ENCODE peak calls at places on chromosomes 11 and 22, in ten cellular contexts. One of them, this sample, is unnamed.

GRCh38 chr11:86070435-86071056 is 1.7 kb upstream of the PICALM start:
- DNase-seq in HFFc6: no peak
- DNase-seq in stimulated activated naive B cell treated with anti-CD40 and anti-IgM and Interleukin-4, amounts not matched to agents 10 μg/mL and 1 μg/mL and 100 μg/mL, for 72 hours: no peak
- DNase-seq in substantia nigra: no peak
- DNase-seq in HT1080: no peak
- DNase-seq in stimulated activated CD4-positive, alpha-beta T cell treated with anti-CD3 and anti-CD28 coated beads, Interleukin-4, amount 100 ng/mL, for 1 hour: no peak
- DNase-seq in hippocampal formation: no peak
- DNase-seq in NCI-H510A treated with DMSO at 0.1 percent for 48 hours: no peak
- DNase-seq in mucosa of gallbladder: no peak
- DNase-seq in stimulated activated CD8-positive, alpha-beta memory T cell treated with anti-CD3 and anti-CD28 coated beads, Interleukin-15, amount 100 ng/mL, for 4 hours: no peak
- DNase-seq in this sample: no peak

GRCh38 chr22:19806213-19807160 is 45.9 kb downstream of the TBX1 start:
- DNase-seq in stimulated activated CD4-positive, alpha-beta T cell treated with anti-CD3 and anti-CD28 coated beads, Interleukin-4, amount 100 ng/mL, for 1 hour: no peak
- DNase-seq in substantia nigra: no peak
- DNase-seq in stimulated activated naive B cell treated with anti-CD40 and anti-IgM and Interleukin-4, amounts not matched to agents 10 μg/mL and 1 μg/mL and 100 μg/mL, for 72 hours: no peak
- DNase-seq in NCI-H510A treated with DMSO at 0.1 percent for 48 hours: no peak
- DNase-seq in stimulated activated CD8-positive, alpha-beta memory T cell treated with anti-CD3 and anti-CD28 coated beads, Interleukin-15, amount 100 ng/mL, for 4 hours: no peak
- DNase-seq in HFFc6: no peak
- DNase-seq in mucosa of gallbladder: peak
- DNase-seq in HT1080: peak
- DNase-seq in hippocampal formation: no peak
- DNase-seq in this sample: no peak

GRCh38 chr11:13434247-13435205 is 28.5 kb downstream of the BTBD10 start:
- DNase-seq in NCI-H510A treated with DMSO at 0.1 percent for 48 hours: no peak
- DNase-seq in stimulated activated CD8-positive, alpha-beta memory T cell treated with anti-CD3 and anti-CD28 coated beads, Interleukin-15, amount 100 ng/mL, for 4 hours: no peak
- DNase-seq in hippocampal formation: no peak
- DNase-seq in stimulated activated CD4-positive, alpha-beta T cell treated with anti-CD3 and anti-CD28 coated beads, Interleukin-4, amount 100 ng/mL, for 1 hour: no peak
- DNase-seq in HFFc6: no peak
- DNase-seq in HT1080: no peak
- DNase-seq in mucosa of gallbladder: no peak
- DNase-seq in substantia nigra: no peak
- DNase-seq in stimulated activated naive B cell treated with anti-CD40 and anti-IgM and Interleukin-4, amounts not matched to agents 10 μg/mL and 1 μg/mL and 100 μg/mL, for 72 hours: no peak
- DNase-seq in this sample: no peak

GRCh38 chr11:57646756-57647303 is 2.9 kb downstream of the YPEL4 start:
- DNase-seq in HT1080: no peak
- DNase-seq in substantia nigra: no peak
- DNase-seq in mucosa of gallbladder: no peak
- DNase-seq in NCI-H510A treated with DMSO at 0.1 percent for 48 hours: no peak
- DNase-seq in stimulated activated CD4-positive, alpha-beta T cell treated with anti-CD3 and anti-CD28 coated beads, Interleukin-4, amount 100 ng/mL, for 1 hour: no peak
- DNase-seq in stimulated activated CD8-positive, alpha-beta memory T cell treated with anti-CD3 and anti-CD28 coated beads, Interleukin-15, amount 100 ng/mL, for 4 hours: no peak
- DNase-seq in hippocampal formation: no peak
- DNase-seq in stimulated activated naive B cell treated with anti-CD40 and anti-IgM and Interleukin-4, amounts not matched to agents 10 μg/mL and 1 μg/mL and 100 μg/mL, for 72 hours: no peak
- DNase-seq in HFFc6: no peak
- DNase-seq in this sample: no peak

GRCh38 chr11:64611961-64612646 is 21.1 kb downstream of the SLC22A12 start:
- DNase-seq in stimulated activated naive B cell treated with anti-CD40 and anti-IgM and Interleukin-4, amounts not matched to agents 10 μg/mL and 1 μg/mL and 100 μg/mL, for 72 hours: no peak
- DNase-seq in NCI-H510A treated with DMSO at 0.1 percent for 48 hours: no peak
- DNase-seq in HT1080: no peak
- DNase-seq in hippocampal formation: no peak
- DNase-seq in HFFc6: peak
- DNase-seq in stimulated activated CD8-positive, alpha-beta memory T cell treated with anti-CD3 and anti-CD28 coated beads, Interleukin-15, amount 100 ng/mL, for 4 hours: no peak
- DNase-seq in substantia nigra: no peak
- DNase-seq in stimulated activated CD4-positive, alpha-beta T cell treated with anti-CD3 and anti-CD28 coated beads, Interleukin-4, amount 100 ng/mL, for 1 hour: no peak
- DNase-seq in mucosa of gallbladder: no peak
- DNase-seq in this sample: peak

GRCh38 chr11:64276653-64277431 is 7.6 kb downstream of the BAD start:
- DNase-seq in stimulated activated CD8-positive, alpha-beta memory T cell treated with anti-CD3 and anti-CD28 coated beads, Interleukin-15, amount 100 ng/mL, for 4 hours: no peak
- DNase-seq in hippocampal formation: no peak
- DNase-seq in HFFc6: no peak
- DNase-seq in stimulated activated CD4-positive, alpha-beta T cell treated with anti-CD3 and anti-CD28 coated beads, Interleukin-4, amount 100 ng/mL, for 1 hour: no peak
- DNase-seq in substantia nigra: no peak
- DNase-seq in stimulated activated naive B cell treated with anti-CD40 and anti-IgM and Interleukin-4, amounts not matched to agents 10 μg/mL and 1 μg/mL and 100 μg/mL, for 72 hours: no peak
- DNase-seq in mucosa of gallbladder: no peak
- DNase-seq in HT1080: peak
- DNase-seq in NCI-H510A treated with DMSO at 0.1 percent for 48 hours: no peak
- DNase-seq in this sample: no peak

GRCh38 chr22:41285441-41285819 is 557 bp downstream of the RANGAP1 start:
- DNase-seq in stimulated activated naive B cell treated with anti-CD40 and anti-IgM and Interleukin-4, amounts not matched to agents 10 μg/mL and 1 μg/mL and 100 μg/mL, for 72 hours: peak
- DNase-seq in mucosa of gallbladder: peak
- DNase-seq in hippocampal formation: no peak
- DNase-seq in substantia nigra: no peak
- DNase-seq in HT1080: peak
- DNase-seq in stimulated activated CD4-positive, alpha-beta T cell treated with anti-CD3 and anti-CD28 coated beads, Interleukin-4, amount 100 ng/mL, for 1 hour: peak
- DNase-seq in NCI-H510A treated with DMSO at 0.1 percent for 48 hours: no peak
- DNase-seq in stimulated activated CD8-positive, alpha-beta memory T cell treated with anti-CD3 and anti-CD28 coated beads, Interleukin-15, amount 100 ng/mL, for 4 hours: peak
- DNase-seq in HFFc6: peak
- DNase-seq in this sample: peak

GRCh38 chr11:6876914-6877313 is 489 bp downstream of the OR10A4 start:
- DNase-seq in substantia nigra: no peak
- DNase-seq in NCI-H510A treated with DMSO at 0.1 percent for 48 hours: no peak
- DNase-seq in stimulated activated CD8-positive, alpha-beta memory T cell treated with anti-CD3 and anti-CD28 coated beads, Interleukin-15, amount 100 ng/mL, for 4 hours: no peak
- DNase-seq in stimulated activated naive B cell treated with anti-CD40 and anti-IgM and Interleukin-4, amounts not matched to agents 10 μg/mL and 1 μg/mL and 100 μg/mL, for 72 hours: no peak
- DNase-seq in stimulated activated CD4-positive, alpha-beta T cell treated with anti-CD3 and anti-CD28 coated beads, Interleukin-4, amount 100 ng/mL, for 1 hour: no peak
- DNase-seq in mucosa of gallbladder: no peak
- DNase-seq in HT1080: no peak
- DNase-seq in hippocampal formation: no peak
- DNase-seq in HFFc6: no peak
- DNase-seq in this sample: no peak

GRCh38 chr11:2569731-2570210 is 125.0 kb downstream of the KCNQ1 start:
- DNase-seq in stimulated activated naive B cell treated with anti-CD40 and anti-IgM and Interleukin-4, amounts not matched to agents 10 μg/mL and 1 μg/mL and 100 μg/mL, for 72 hours: no peak
- DNase-seq in stimulated activated CD8-positive, alpha-beta memory T cell treated with anti-CD3 and anti-CD28 coated beads, Interleukin-15, amount 100 ng/mL, for 4 hours: no peak
- DNase-seq in NCI-H510A treated with DMSO at 0.1 percent for 48 hours: no peak
- DNase-seq in mucosa of gallbladder: no peak
- DNase-seq in HT1080: no peak
- DNase-seq in stimulated activated CD4-positive, alpha-beta T cell treated with anti-CD3 and anti-CD28 coated beads, Interleukin-4, amount 100 ng/mL, for 1 hour: no peak
- DNase-seq in substantia nigra: no peak
- DNase-seq in hippocampal formation: no peak
- DNase-seq in HFFc6: no peak
- DNase-seq in this sample: no peak

GRCh38 chr22:17638182-17638431 is 450 bp upstream of the BCL2L13 start:
- DNase-seq in stimulated activated CD4-positive, alpha-beta T cell treated with anti-CD3 and anti-CD28 coated beads, Interleukin-4, amount 100 ng/mL, for 1 hour: no peak
- DNase-seq in hippocampal formation: no peak
- DNase-seq in HT1080: no peak
- DNase-seq in NCI-H510A treated with DMSO at 0.1 percent for 48 hours: peak
- DNase-seq in HFFc6: no peak
- DNase-seq in stimulated activated naive B cell treated with anti-CD40 and anti-IgM and Interleukin-4, amounts not matched to agents 10 μg/mL and 1 μg/mL and 100 μg/mL, for 72 hours: no peak
- DNase-seq in stimulated activated CD8-positive, alpha-beta memory T cell treated with anti-CD3 and anti-CD28 coated beads, Interleukin-15, amount 100 ng/mL, for 4 hours: no peak
- DNase-seq in mucosa of gallbladder: no peak
- DNase-seq in substantia nigra: peak
- DNase-seq in this sample: no peak

GRCh38 chr11:102177974-102178631 is 67.9 kb downstream of the YAP1 start:
- DNase-seq in substantia nigra: no peak
- DNase-seq in HFFc6: peak
- DNase-seq in hippocampal formation: no peak
- DNase-seq in stimulated activated naive B cell treated with anti-CD40 and anti-IgM and Interleukin-4, amounts not matched to agents 10 μg/mL and 1 μg/mL and 100 μg/mL, for 72 hours: no peak
- DNase-seq in stimulated activated CD4-positive, alpha-beta T cell treated with anti-CD3 and anti-CD28 coated beads, Interleukin-4, amount 100 ng/mL, for 1 hour: no peak
- DNase-seq in HT1080: peak
- DNase-seq in mucosa of gallbladder: no peak
- DNase-seq in NCI-H510A treated with DMSO at 0.1 percent for 48 hours: no peak
- DNase-seq in stimulated activated CD8-positive, alpha-beta memory T cell treated with anti-CD3 and anti-CD28 coated beads, Interleukin-15, amount 100 ng/mL, for 4 hours: no peak
- DNase-seq in this sample: peak

GRCh38 chr11:119056397-119056999 is 507 bp downstream of the HYOU1 start:
- DNase-seq in substantia nigra: no peak
- DNase-seq in HFFc6: no peak
- DNase-seq in NCI-H510A treated with DMSO at 0.1 percent for 48 hours: peak
- DNase-seq in mucosa of gallbladder: peak
- DNase-seq in hippocampal formation: no peak
- DNase-seq in stimulated activated CD4-positive, alpha-beta T cell treated with anti-CD3 and anti-CD28 coated beads, Interleukin-4, amount 100 ng/mL, for 1 hour: peak
- DNase-seq in HT1080: no peak
- DNase-seq in stimulated activated CD8-positive, alpha-beta memory T cell treated with anti-CD3 and anti-CD28 coated beads, Interleukin-15, amount 100 ng/mL, for 4 hours: peak
- DNase-seq in stimulated activated naive B cell treated with anti-CD40 and anti-IgM and Interleukin-4, amounts not matched to agents 10 μg/mL and 1 μg/mL and 100 μg/mL, for 72 hours: peak
- DNase-seq in this sample: no peak

GRCh38 chr22:20758688-20759087 is 15.2 kb upstream of the SERPIND1 start:
- DNase-seq in stimulated activated CD4-positive, alpha-beta T cell treated with anti-CD3 and anti-CD28 coated beads, Interleukin-4, amount 100 ng/mL, for 1 hour: no peak
- DNase-seq in HFFc6: no peak
- DNase-seq in stimulated activated CD8-positive, alpha-beta memory T cell treated with anti-CD3 and anti-CD28 coated beads, Interleukin-15, amount 100 ng/mL, for 4 hours: no peak
- DNase-seq in NCI-H510A treated with DMSO at 0.1 percent for 48 hours: no peak
- DNase-seq in HT1080: no peak
- DNase-seq in mucosa of gallbladder: no peak
- DNase-seq in substantia nigra: no peak
- DNase-seq in stimulated activated naive B cell treated with anti-CD40 and anti-IgM and Interleukin-4, amounts not matched to agents 10 μg/mL and 1 μg/mL and 100 μg/mL, for 72 hours: no peak
- DNase-seq in hippocampal formation: no peak
- DNase-seq in this sample: no peak

GRCh38 chr11:62560566-62561103 is 13.1 kb downstream of the EEF1G start:
- DNase-seq in substantia nigra: no peak
- DNase-seq in HT1080: peak
- DNase-seq in stimulated activated CD4-positive, alpha-beta T cell treated with anti-CD3 and anti-CD28 coated beads, Interleukin-4, amount 100 ng/mL, for 1 hour: peak
- DNase-seq in hippocampal formation: peak
- DNase-seq in NCI-H510A treated with DMSO at 0.1 percent for 48 hours: peak
- DNase-seq in mucosa of gallbladder: peak
- DNase-seq in stimulated activated naive B cell treated with anti-CD40 and anti-IgM and Interleukin-4, amounts not matched to agents 10 μg/mL and 1 μg/mL and 100 μg/mL, for 72 hours: no peak
- DNase-seq in stimulated activated CD8-positive, alpha-beta memory T cell treated with anti-CD3 and anti-CD28 coated beads, Interleukin-15, amount 100 ng/mL, for 4 hours: peak
- DNase-seq in HFFc6: peak
- DNase-seq in this sample: peak

GRCh38 chr11:134853972-134854371 is 441.9 kb upstream of the B3GAT1 start:
- DNase-seq in stimulated activated CD8-positive, alpha-beta memory T cell treated with anti-CD3 and anti-CD28 coated beads, Interleukin-15, amount 100 ng/mL, for 4 hours: no peak
- DNase-seq in HT1080: no peak
- DNase-seq in substantia nigra: no peak
- DNase-seq in hippocampal formation: no peak
- DNase-seq in HFFc6: no peak
- DNase-seq in stimulated activated CD4-positive, alpha-beta T cell treated with anti-CD3 and anti-CD28 coated beads, Interleukin-4, amount 100 ng/mL, for 1 hour: no peak
- DNase-seq in stimulated activated naive B cell treated with anti-CD40 and anti-IgM and Interleukin-4, amounts not matched to agents 10 μg/mL and 1 μg/mL and 100 μg/mL, for 72 hours: no peak
- DNase-seq in mucosa of gallbladder: no peak
- DNase-seq in NCI-H510A treated with DMSO at 0.1 percent for 48 hours: no peak
- DNase-seq in this sample: no peak

GRCh38 chr11:67379061-67380058 is 6.0 kb upstream of the CLCF1 start:
- DNase-seq in NCI-H510A treated with DMSO at 0.1 percent for 48 hours: no peak
- DNase-seq in HT1080: peak
- DNase-seq in HFFc6: peak
- DNase-seq in hippocampal formation: no peak
- DNase-seq in stimulated activated naive B cell treated with anti-CD40 and anti-IgM and Interleukin-4, amounts not matched to agents 10 μg/mL and 1 μg/mL and 100 μg/mL, for 72 hours: no peak
- DNase-seq in mucosa of gallbladder: no peak
- DNase-seq in substantia nigra: no peak
- DNase-seq in stimulated activated CD8-positive, alpha-beta memory T cell treated with anti-CD3 and anti-CD28 coated beads, Interleukin-15, amount 100 ng/mL, for 4 hours: no peak
- DNase-seq in stimulated activated CD4-positive, alpha-beta T cell treated with anti-CD3 and anti-CD28 coated beads, Interleukin-4, amount 100 ng/mL, for 1 hour: no peak
- DNase-seq in this sample: no peak

GRCh38 chr11:77204792-77205466 is 76.9 kb downstream of the MYO7A start:
- DNase-seq in stimulated activated CD8-positive, alpha-beta memory T cell treated with anti-CD3 and anti-CD28 coated beads, Interleukin-15, amount 100 ng/mL, for 4 hours: no peak
- DNase-seq in HT1080: no peak
- DNase-seq in mucosa of gallbladder: no peak
- DNase-seq in NCI-H510A treated with DMSO at 0.1 percent for 48 hours: no peak
- DNase-seq in hippocampal formation: no peak
- DNase-seq in substantia nigra: no peak
- DNase-seq in HFFc6: no peak
- DNase-seq in stimulated activated CD4-positive, alpha-beta T cell treated with anti-CD3 and anti-CD28 coated beads, Interleukin-4, amount 100 ng/mL, for 1 hour: no peak
- DNase-seq in stimulated activated naive B cell treated with anti-CD40 and anti-IgM and Interleukin-4, amounts not matched to agents 10 μg/mL and 1 μg/mL and 100 μg/mL, for 72 hours: no peak
- DNase-seq in this sample: no peak

GRCh38 chr11:34065505-34066203 is 14.1 kb downstream of the CAPRIN1 start:
- DNase-seq in stimulated activated CD8-positive, alpha-beta memory T cell treated with anti-CD3 and anti-CD28 coated beads, Interleukin-15, amount 100 ng/mL, for 4 hours: no peak
- DNase-seq in HFFc6: peak
- DNase-seq in stimulated activated naive B cell treated with anti-CD40 and anti-IgM and Interleukin-4, amounts not matched to agents 10 μg/mL and 1 μg/mL and 100 μg/mL, for 72 hours: no peak
- DNase-seq in stimulated activated CD4-positive, alpha-beta T cell treated with anti-CD3 and anti-CD28 coated beads, Interleukin-4, amount 100 ng/mL, for 1 hour: no peak
- DNase-seq in NCI-H510A treated with DMSO at 0.1 percent for 48 hours: no peak
- DNase-seq in substantia nigra: no peak
- DNase-seq in HT1080: no peak
- DNase-seq in mucosa of gallbladder: no peak
- DNase-seq in hippocampal formation: no peak
- DNase-seq in this sample: peak

GRCh38 chr22:37269930-37270678 is 12.2 kb upstream of the CYTH4 start:
- DNase-seq in HT1080: no peak
- DNase-seq in hippocampal formation: no peak
- DNase-seq in NCI-H510A treated with DMSO at 0.1 percent for 48 hours: no peak
- DNase-seq in stimulated activated CD8-positive, alpha-beta memory T cell treated with anti-CD3 and anti-CD28 coated beads, Interleukin-15, amount 100 ng/mL, for 4 hours: no peak
- DNase-seq in substantia nigra: no peak
- DNase-seq in stimulated activated naive B cell treated with anti-CD40 and anti-IgM and Interleukin-4, amounts not matched to agents 10 μg/mL and 1 μg/mL and 100 μg/mL, for 72 hours: no peak
- DNase-seq in stimulated activated CD4-positive, alpha-beta T cell treated with anti-CD3 and anti-CD28 coated beads, Interleukin-4, amount 100 ng/mL, for 1 hour: no peak
- DNase-seq in mucosa of gallbladder: no peak
- DNase-seq in HFFc6: no peak
- DNase-seq in this sample: no peak

This sample was measured in RKO.